ENCODE peak calls at places on chromosomes 5 and 9, in six cellular contexts. N is kidney; S is CD4-positive, alpha-beta T cell; A is EL; L is aorta; J is H7. E is an unnamed sample.

GRCh38 chr5:169307648-169308047 is 6.7 kb upstream of the SLIT3 start:
- DNase-seq in N (no peak), S (no peak), A (peak; percentile 53), L (no peak), J (no peak), E (no peak)

GRCh38 chr5:66440202-66440680 is 156.0 kb upstream of the MAST4 start:
- DNase-seq in N (no peak), S (no peak), A (peak; percentile 36), L (peak; percentile 54), J (no peak), E (no peak)

GRCh38 chr9:21687351-21687750 is 115.1 kb upstream of the MTAP start:
- DNase-seq in N (no peak), S (no peak), A (no peak), L (no peak), J (no peak), E (no peak)

GRCh38 chr5:5886812-5887486 is 464.5 kb downstream of the ICE1 start:
- DNase-seq in N (no peak), S (peak; percentile 6), A (no peak), L (no peak), J (peak; percentile 91), E (no peak)

GRCh38 chr5:36150676-36151433 is 832 bp downstream of the LMBRD2 start:
- DNase-seq in N (peak; percentile 79), S (peak; percentile 17), A (peak; percentile 62), L (peak; percentile 61), J (peak; percentile 54), E (peak; percentile 67)

GRCh38 chr5:80474929-80475328 is 13.0 kb upstream of the FAM151B start:
- DNase-seq in N (no peak), S (no peak), A (no peak), L (no peak), J (no peak), E (no peak)

GRCh38 chr5:139770722-139771121 is 24.9 kb upstream of the PSD2 start:
- DNase-seq in N (no peak), S (no peak), A (no peak), L (no peak), J (no peak), E (no peak)

GRCh38 chr5:66945389-66946349 is 250.9 kb downstream of the CD180 start:
- DNase-seq in N (no peak), S (no peak), A (peak; percentile 8), L (no peak), J (no peak), E (no peak)

GRCh38 chr9:34331191-34331590 is 1.8 kb downstream of the NUDT2 start:
- DNase-seq in N (no peak), S (no peak), A (no peak), L (no peak), J (no peak), E (no peak)